ENCODE peak calls at places on chromosomes 12 and 14, in nine cellular contexts. One of them, this sample, is unnamed.

GRCh38 chr12:109927622-109928021 is 27.5 kb downstream of the TCHP start:
- DNase-seq in foreskin keratinocyte: no peak
- DNase-seq in GM23338: peak; percentile 74
- DNase-seq in breast epithelium: peak; percentile 39
- DNase-seq in endodermal cell: peak; percentile 85
- DNase-seq in suprapubic skin: peak; percentile 59
- DNase-seq in mesenchymal stem cell: peak; percentile 57
- DNase-seq in left ventricle myocardium inferior: no peak
- DNase-seq in A549: peak; percentile 64
- DNase-seq in this sample: peak; percentile 36

GRCh38 chr12:57126061-57126460 is 2.2 kb upstream of the LRP1 start:
- DNase-seq in foreskin keratinocyte: no peak
- DNase-seq in GM23338: no peak
- DNase-seq in breast epithelium: no peak
- DNase-seq in endodermal cell: peak; percentile 36
- DNase-seq in suprapubic skin: no peak
- DNase-seq in mesenchymal stem cell: no peak
- DNase-seq in left ventricle myocardium inferior: no peak
- DNase-seq in A549: no peak
- DNase-seq in this sample: no peak

GRCh38 chr12:32859389-32859788 is 37.2 kb downstream of the PKP2 start:
- DNase-seq in foreskin keratinocyte: no peak
- DNase-seq in GM23338: no peak
- DNase-seq in breast epithelium: no peak
- DNase-seq in endodermal cell: no peak
- DNase-seq in suprapubic skin: no peak
- DNase-seq in mesenchymal stem cell: no peak
- DNase-seq in left ventricle myocardium inferior: no peak
- DNase-seq in A549: no peak
- DNase-seq in this sample: no peak

GRCh38 chr12:25397001-25397400 is 146.3 kb upstream of the KRAS start:
- DNase-seq in foreskin keratinocyte: no peak
- DNase-seq in GM23338: no peak
- DNase-seq in breast epithelium: no peak
- DNase-seq in endodermal cell: peak; percentile 75
- DNase-seq in suprapubic skin: no peak
- DNase-seq in mesenchymal stem cell: no peak
- DNase-seq in left ventricle myocardium inferior: no peak
- DNase-seq in A549: no peak
- DNase-seq in this sample: no peak

GRCh38 chr14:74141703-74142102 is 56.9 kb downstream of the LIN52 start:
- DNase-seq in foreskin keratinocyte: no peak
- DNase-seq in GM23338: no peak
- DNase-seq in breast epithelium: no peak
- DNase-seq in endodermal cell: no peak
- DNase-seq in suprapubic skin: no peak
- DNase-seq in mesenchymal stem cell: peak; percentile 2
- DNase-seq in left ventricle myocardium inferior: no peak
- DNase-seq in A549: no peak
- DNase-seq in this sample: no peak

GRCh38 chr14:72476657-72477499 is 417.0 kb downstream of the DPF3 start:
- DNase-seq in foreskin keratinocyte: peak; percentile 58
- DNase-seq in GM23338: peak; percentile 11
- DNase-seq in breast epithelium: no peak
- DNase-seq in endodermal cell: peak; percentile 76
- DNase-seq in suprapubic skin: no peak
- DNase-seq in mesenchymal stem cell: peak; percentile 86
- DNase-seq in left ventricle myocardium inferior: peak; percentile 45
- DNase-seq in A549: peak; percentile 1
- DNase-seq in this sample: peak; percentile 87

GRCh38 chr12:130104596-130105253 is 57.5 kb upstream of the FZD10 start:
- DNase-seq in foreskin keratinocyte: no peak
- DNase-seq in GM23338: peak; percentile 19
- DNase-seq in breast epithelium: no peak
- DNase-seq in endodermal cell: peak; percentile 75
- DNase-seq in suprapubic skin: no peak
- DNase-seq in mesenchymal stem cell: no peak
- DNase-seq in left ventricle myocardium inferior: no peak
- DNase-seq in A549: no peak
- DNase-seq in this sample: no peak

GRCh38 chr12:6827437-6827894 is 741 bp upstream of the P3H3 start:
- DNase-seq in foreskin keratinocyte: peak; percentile 47
- DNase-seq in GM23338: peak; percentile 93
- DNase-seq in breast epithelium: peak; percentile 76
- DNase-seq in endodermal cell: peak; percentile 97
- DNase-seq in suprapubic skin: peak; percentile 90
- DNase-seq in mesenchymal stem cell: peak; percentile 91
- DNase-seq in left ventricle myocardium inferior: peak; percentile 89
- DNase-seq in A549: peak; percentile 84
- DNase-seq in this sample: peak; percentile 81

GRCh38 chr12:114692558-114693531 is 8.9 kb upstream of the TBX3 start:
- DNase-seq in foreskin keratinocyte: no peak
- DNase-seq in GM23338: peak; percentile 68
- DNase-seq in breast epithelium: no peak
- DNase-seq in endodermal cell: peak; percentile 77
- DNase-seq in suprapubic skin: no peak
- DNase-seq in mesenchymal stem cell: peak; percentile 57
- DNase-seq in left ventricle myocardium inferior: no peak
- DNase-seq in A549: no peak
- DNase-seq in this sample: no peak

GRCh38 chr14:31505411-31505810 is 17.6 kb upstream of the GPR33 start:
- DNase-seq in foreskin keratinocyte: no peak
- DNase-seq in GM23338: no peak
- DNase-seq in breast epithelium: no peak
- DNase-seq in endodermal cell: no peak
- DNase-seq in suprapubic skin: no peak
- DNase-seq in mesenchymal stem cell: peak; percentile 13
- DNase-seq in left ventricle myocardium inferior: no peak
- DNase-seq in A549: no peak
- DNase-seq in this sample: peak; percentile 75

GRCh38 chr14:76759589-76759988 is 1.7 kb upstream of the VASH1 start:
- DNase-seq in foreskin keratinocyte: no peak
- DNase-seq in GM23338: no peak
- DNase-seq in breast epithelium: no peak
- DNase-seq in endodermal cell: peak; percentile 33
- DNase-seq in suprapubic skin: no peak
- DNase-seq in mesenchymal stem cell: no peak
- DNase-seq in left ventricle myocardium inferior: no peak
- DNase-seq in A549: no peak
- DNase-seq in this sample: no peak

GRCh38 chr14:51609251-51609986 is 42.3 kb upstream of the FRMD6 start:
- DNase-seq in foreskin keratinocyte: no peak
- DNase-seq in GM23338: no peak
- DNase-seq in breast epithelium: no peak
- DNase-seq in endodermal cell: no peak
- DNase-seq in suprapubic skin: no peak
- DNase-seq in mesenchymal stem cell: no peak
- DNase-seq in left ventricle myocardium inferior: no peak
- DNase-seq in A549: no peak
- DNase-seq in this sample: no peak

GRCh38 chr12:20446836-20447235 is 78.5 kb downstream of the PDE3A start:
- DNase-seq in foreskin keratinocyte: no peak
- DNase-seq in GM23338: no peak
- DNase-seq in breast epithelium: no peak
- DNase-seq in endodermal cell: no peak
- DNase-seq in suprapubic skin: no peak
- DNase-seq in mesenchymal stem cell: no peak
- DNase-seq in left ventricle myocardium inferior: no peak
- DNase-seq in A549: no peak
- DNase-seq in this sample: no peak
- H3K27ac ChIP-seq in foreskin keratinocyte: no peak overlapping the region
- H3K27ac ChIP-seq in GM23338: no peak overlapping the region
- H3K27ac ChIP-seq in breast epithelium: no peak overlapping the region
- H3K27ac ChIP-seq in endodermal cell: no peak overlapping the region
- H3K27ac ChIP-seq in suprapubic skin: no peak overlapping the region
- H3K27ac ChIP-seq in mesenchymal stem cell: no peak overlapping the region
- H3K27ac ChIP-seq in left ventricle myocardium inferior: peak overlapping the region; percentile 87
- H3K27ac ChIP-seq in A549: no peak overlapping the region
- H3K27ac ChIP-seq in this sample: no peak overlapping the region

GRCh38 chr12:111488798-111489197 is 83.1 kb downstream of the SH2B3 start:
- DNase-seq in foreskin keratinocyte: no peak
- DNase-seq in GM23338: no peak
- DNase-seq in breast epithelium: no peak
- DNase-seq in endodermal cell: no peak
- DNase-seq in suprapubic skin: no peak
- DNase-seq in mesenchymal stem cell: no peak
- DNase-seq in left ventricle myocardium inferior: no peak
- DNase-seq in A549: no peak
- DNase-seq in this sample: no peak
- H3K27ac ChIP-seq in foreskin keratinocyte: no peak overlapping the region
- H3K27ac ChIP-seq in GM23338: no peak overlapping the region
- H3K27ac ChIP-seq in breast epithelium: no peak overlapping the region
- H3K27ac ChIP-seq in endodermal cell: no peak overlapping the region
- H3K27ac ChIP-seq in suprapubic skin: no peak overlapping the region
- H3K27ac ChIP-seq in mesenchymal stem cell: no peak overlapping the region
- H3K27ac ChIP-seq in left ventricle myocardium inferior: peak overlapping the region; percentile 53
- H3K27ac ChIP-seq in A549: no peak overlapping the region
- H3K27ac ChIP-seq in this sample: no peak overlapping the region

DNA sequence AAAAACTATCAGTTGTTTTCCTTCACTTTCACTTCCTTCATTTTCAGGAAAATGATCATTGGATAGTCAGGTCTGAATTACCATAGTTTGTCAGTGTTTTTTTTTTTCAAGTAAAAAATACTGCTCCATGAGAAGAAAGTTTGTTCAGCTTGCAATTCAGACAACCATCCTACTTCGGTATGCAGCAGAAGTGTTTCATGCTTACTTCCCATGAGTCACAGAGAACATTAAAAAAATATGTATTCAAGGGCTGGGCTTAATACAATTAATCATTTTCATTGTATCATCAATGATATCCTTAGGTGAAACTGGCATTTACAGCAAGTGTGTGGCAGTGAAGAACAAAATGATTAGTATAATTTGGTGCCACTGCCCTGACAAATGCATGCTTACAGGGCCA is 21.6 kb downstream of the PYM1 start:
- DNase-seq in foreskin keratinocyte: peak; percentile 33
- DNase-seq in GM23338: no peak
- DNase-seq in breast epithelium: no peak
- DNase-seq in endodermal cell: no peak
- DNase-seq in suprapubic skin: no peak
- DNase-seq in mesenchymal stem cell: no peak
- DNase-seq in left ventricle myocardium inferior: no peak
- DNase-seq in A549: no peak
- DNase-seq in this sample: peak; percentile 48
- H3K27ac ChIP-seq in foreskin keratinocyte: no peak overlapping the region
- H3K27ac ChIP-seq in GM23338: peak overlapping the region; percentile 53
- H3K27ac ChIP-seq in breast epithelium: no peak overlapping the region
- H3K27ac ChIP-seq in endodermal cell: no peak overlapping the region
- H3K27ac ChIP-seq in suprapubic skin: no peak overlapping the region
- H3K27ac ChIP-seq in mesenchymal stem cell: no peak overlapping the region
- H3K27ac ChIP-seq in left ventricle myocardium inferior: no peak overlapping the region
- H3K27ac ChIP-seq in A549: no peak overlapping the region
- H3K27ac ChIP-seq in this sample: peak overlapping the region; percentile 3

DNA sequence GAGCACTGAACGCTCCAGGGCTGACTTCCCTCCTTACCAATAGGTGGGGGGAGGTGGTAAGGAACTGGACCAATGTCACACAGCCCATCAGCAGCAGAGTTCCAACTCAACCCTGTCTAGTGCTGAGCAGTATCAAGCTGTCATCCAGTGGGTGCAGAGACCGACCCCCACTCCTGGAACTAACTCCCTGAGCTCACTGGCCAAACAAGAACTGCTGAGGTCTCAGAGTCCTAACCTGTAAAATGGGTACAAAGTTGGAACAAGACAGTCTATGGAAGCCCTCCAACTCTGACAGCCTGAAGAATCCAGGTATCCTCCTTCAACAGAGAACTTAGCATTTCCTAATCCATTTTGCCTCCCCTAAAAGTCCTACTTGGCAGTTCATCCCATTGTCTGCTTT is 91.1 kb upstream of the CLMN start:
- DNase-seq in foreskin keratinocyte: no peak
- DNase-seq in GM23338: no peak
- DNase-seq in breast epithelium: no peak
- DNase-seq in endodermal cell: no peak
- DNase-seq in suprapubic skin: no peak
- DNase-seq in mesenchymal stem cell: no peak
- DNase-seq in left ventricle myocardium inferior: no peak
- DNase-seq in A549: no peak
- DNase-seq in this sample: no peak
- H3K27ac ChIP-seq in foreskin keratinocyte: no peak overlapping the region
- H3K27ac ChIP-seq in GM23338: no peak overlapping the region
- H3K27ac ChIP-seq in breast epithelium: peak overlapping the region; percentile 16
- H3K27ac ChIP-seq in endodermal cell: no peak overlapping the region
- H3K27ac ChIP-seq in suprapubic skin: no peak overlapping the region
- H3K27ac ChIP-seq in mesenchymal stem cell: no peak overlapping the region
- H3K27ac ChIP-seq in left ventricle myocardium inferior: peak overlapping the region; percentile 83
- H3K27ac ChIP-seq in A549: no peak overlapping the region
- H3K27ac ChIP-seq in this sample: no peak overlapping the region

This sample was measured in brain microvascular endothelial cell.